ENCODE peak calls at places on chromosomes 2 and 18, in nine cellular contexts. G is CD8-positive, alpha-beta memory T cell; J is progenitor cell of endocrine pancreas; B is Panc1; K is brain microvascular endothelial cell; Q is stomach; W is heart right ventricle; T is coronary artery; D is activated effector memory CD4-positive, alpha-beta T cell treated with Interleukin-2 at 50 U/mL for 16 hours. F is an unnamed sample.

GRCh38 chr2:226993171-226993570 is 157.3 kb downstream of the RHBDD1 start:
- DNase-seq in W (no peak), B (no peak), T (no peak), J (no peak), G (no peak), D (no peak), Q (no peak), K (no peak), F (no peak)

GRCh38 chr2:20604401-20604911 is 46.4 kb downstream of the HS1BP3 start:
- DNase-seq in G (no peak), Q (peak; percentile 20), T (peak; percentile 73), J (no peak), D (no peak), K (no peak), B (no peak), W (no peak), F (no peak)

GRCh38 chr2:204613635-204614034 is 68.4 kb downstream of the PARD3B start:
- DNase-seq in K (no peak), B (no peak), J (no peak), T (no peak), Q (no peak), W (no peak), G (no peak), D (no peak), F (no peak)

GRCh38 chr2:226446406-226447001 is 353.1 kb downstream of the IRS1 start:
- DNase-seq in J (no peak), T (no peak), W (peak; percentile 7), D (no peak), G (no peak), B (no peak), K (no peak), Q (no peak), F (no peak)

GRCh38 chr2:199602271-199602895 is 144.6 kb upstream of the SATB2 start:
- DNase-seq in J (no peak), W (no peak), T (no peak), D (no peak), B (no peak), G (no peak), K (no peak), Q (no peak), F (no peak)

GRCh38 chr2:157178865-157179264 is 78.6 kb upstream of the GALNT5 start:
- DNase-seq in T (no peak), K (no peak), D (no peak), W (no peak), B (no peak), G (no peak), Q (no peak), J (no peak), F (no peak)

GRCh38 chr2:40369619-40370397 is 82.1 kb downstream of the SLC8A1 start:
- DNase-seq in B (no peak), D (no peak), Q (no peak), K (peak; percentile 93), J (no peak), T (no peak), G (no peak), W (no peak), F (no peak)

GRCh38 chr2:181185948-181186347 is 205.5 kb downstream of the UBE2E3 start:
- DNase-seq in T (no peak), G (no peak), Q (no peak), W (no peak), J (no peak), D (no peak), K (no peak), B (no peak), F (no peak)

GRCh38 chr2:195658541-195658890 is 1.5 kb downstream of the SLC39A10 start:
- DNase-seq in K (peak; percentile 83), G (no peak), Q (no peak), T (no peak), J (no peak), D (no peak), B (peak; percentile 65), W (peak; percentile 25), F (no peak)

GRCh38 chr2:179049546-179050311 is at the start of gene CCDC141:
- DNase-seq in G (no peak), B (no peak), Q (no peak), J (no peak), T (no peak), K (peak; percentile 7), W (peak; percentile 72), D (no peak), F (peak; percentile 38)

GRCh38 chr2:235493402-235493774 is 455 bp upstream of the AGAP1 start:
- DNase-seq in B (no peak), G (no peak), W (no peak), T (peak; percentile 83), J (no peak), Q (no peak), D (no peak), K (peak; percentile 33), F (no peak)

GRCh38 chr2:177419274-177419673 is 26.7 kb downstream of the AGPS start:
- DNase-seq in G (no peak), B (no peak), J (no peak), D (no peak), Q (no peak), K (no peak), W (no peak), T (no peak), F (no peak)

GRCh38 chr18:63342206-63342605 is 22.6 kb upstream of the BCL2 start:
- DNase-seq in Q (no peak), T (no peak), D (no peak), G (no peak), B (no peak), J (peak; percentile 13), W (no peak), K (no peak), F (no peak)

GRCh38 chr2:162153608-162154224 is 1.7 kb upstream of the GCG start:
- DNase-seq in W (peak; percentile 25), G (peak; percentile 9), J (peak; percentile 37), D (peak; percentile 22), T (no peak), B (peak; percentile 46), K (peak; percentile 35), Q (peak; percentile 62), F (no peak)

F was measured in Peyer's patch.